ENCODE peak calls at places on chromosomes 5 and 9, in six cellular contexts. One of them, this sample, is unnamed.

GRCh38 chr5:132498152-132498551 is 7.6 kb upstream of the IRF1 start:
- DNase-seq in IMR-90: peak
- DNase-seq in K562: no peak
- DNase-seq in SK-N-SH: peak
- DNase-seq in GM12878: no peak
- DNase-seq in A549: peak
- DNase-seq in this sample: no peak

GRCh38 chr9:92378825-92379535 is 25.4 kb downstream of the OGN start:
- DNase-seq in IMR-90: peak
- DNase-seq in K562: no peak
- DNase-seq in SK-N-SH: no peak
- DNase-seq in GM12878: no peak
- DNase-seq in A549: no peak
- DNase-seq in this sample: no peak

GRCh38 chr9:121380941-121381340 is 10.9 kb upstream of the STOM start:
- DNase-seq in IMR-90: no peak
- DNase-seq in K562: no peak
- DNase-seq in SK-N-SH: no peak
- DNase-seq in GM12878: no peak
- DNase-seq in A549: no peak
- DNase-seq in this sample: peak

GRCh38 chr5:11903614-11904269 is 504 bp downstream of the CTNND2 start:
- DNase-seq in IMR-90: no peak
- DNase-seq in K562: no peak
- DNase-seq in SK-N-SH: peak
- DNase-seq in GM12878: no peak
- DNase-seq in A549: peak
- DNase-seq in this sample: no peak

GRCh38 chr5:95763941-95764340 is 32.8 kb downstream of the RHOBTB3 start:
- DNase-seq in IMR-90: no peak
- DNase-seq in K562: no peak
- DNase-seq in SK-N-SH: no peak
- DNase-seq in GM12878: no peak
- DNase-seq in A549: no peak
- DNase-seq in this sample: no peak

GRCh38 chr5:169763437-169764301 is 126.6 kb downstream of the DOCK2 start:
- DNase-seq in IMR-90: peak
- DNase-seq in K562: no peak
- DNase-seq in SK-N-SH: peak
- DNase-seq in GM12878: peak
- DNase-seq in A549: no peak
- DNase-seq in this sample: no peak

GRCh38 chr9:127714020-127714835 is 1.2 kb downstream of the PTRH1 start:
- DNase-seq in IMR-90: no peak
- DNase-seq in K562: no peak
- DNase-seq in SK-N-SH: no peak
- DNase-seq in GM12878: no peak
- DNase-seq in A549: no peak
- DNase-seq in this sample: no peak

GRCh38 chr5:9494321-9494720 is 51.6 kb downstream of the SEMA5A start:
- DNase-seq in IMR-90: no peak
- DNase-seq in K562: no peak
- DNase-seq in SK-N-SH: peak
- DNase-seq in GM12878: no peak
- DNase-seq in A549: no peak
- DNase-seq in this sample: no peak

GRCh38 chr5:40689442-40689841 is 9.7 kb downstream of the PTGER4 start:
- DNase-seq in IMR-90: peak
- DNase-seq in K562: peak
- DNase-seq in SK-N-SH: no peak
- DNase-seq in GM12878: peak
- DNase-seq in A549: peak
- DNase-seq in this sample: peak

GRCh38 chr5:18534119-18534518 is 899.9 kb downstream of the TAF11L14 start:
- DNase-seq in IMR-90: no peak
- DNase-seq in K562: no peak
- DNase-seq in SK-N-SH: no peak
- DNase-seq in GM12878: no peak
- DNase-seq in A549: no peak
- DNase-seq in this sample: no peak

GRCh38 chr5:141326088-141326854 is 4.0 kb upstream of the PCDHGA1 start:
- DNase-seq in IMR-90: peak
- DNase-seq in K562: peak
- DNase-seq in SK-N-SH: peak
- DNase-seq in GM12878: no peak
- DNase-seq in A549: no peak
- DNase-seq in this sample: peak

GRCh38 chr5:134273642-134274361 is 47.9 kb upstream of the PPP2CA start:
- DNase-seq in IMR-90: no peak
- DNase-seq in K562: no peak
- DNase-seq in SK-N-SH: no peak
- DNase-seq in GM12878: no peak
- DNase-seq in A549: no peak
- DNase-seq in this sample: no peak

GRCh38 chr5:96144289-96144688 is 182.6 kb upstream of the ELL2 start:
- DNase-seq in IMR-90: no peak
- DNase-seq in K562: no peak
- DNase-seq in SK-N-SH: no peak
- DNase-seq in GM12878: no peak
- DNase-seq in A549: no peak
- DNase-seq in this sample: no peak

GRCh38 chr5:124963236-124963929 is 216.9 kb upstream of the ZNF608 start:
- DNase-seq in IMR-90: peak
- DNase-seq in K562: no peak
- DNase-seq in SK-N-SH: no peak
- DNase-seq in GM12878: no peak
- DNase-seq in A549: no peak
- DNase-seq in this sample: peak

DNA sequence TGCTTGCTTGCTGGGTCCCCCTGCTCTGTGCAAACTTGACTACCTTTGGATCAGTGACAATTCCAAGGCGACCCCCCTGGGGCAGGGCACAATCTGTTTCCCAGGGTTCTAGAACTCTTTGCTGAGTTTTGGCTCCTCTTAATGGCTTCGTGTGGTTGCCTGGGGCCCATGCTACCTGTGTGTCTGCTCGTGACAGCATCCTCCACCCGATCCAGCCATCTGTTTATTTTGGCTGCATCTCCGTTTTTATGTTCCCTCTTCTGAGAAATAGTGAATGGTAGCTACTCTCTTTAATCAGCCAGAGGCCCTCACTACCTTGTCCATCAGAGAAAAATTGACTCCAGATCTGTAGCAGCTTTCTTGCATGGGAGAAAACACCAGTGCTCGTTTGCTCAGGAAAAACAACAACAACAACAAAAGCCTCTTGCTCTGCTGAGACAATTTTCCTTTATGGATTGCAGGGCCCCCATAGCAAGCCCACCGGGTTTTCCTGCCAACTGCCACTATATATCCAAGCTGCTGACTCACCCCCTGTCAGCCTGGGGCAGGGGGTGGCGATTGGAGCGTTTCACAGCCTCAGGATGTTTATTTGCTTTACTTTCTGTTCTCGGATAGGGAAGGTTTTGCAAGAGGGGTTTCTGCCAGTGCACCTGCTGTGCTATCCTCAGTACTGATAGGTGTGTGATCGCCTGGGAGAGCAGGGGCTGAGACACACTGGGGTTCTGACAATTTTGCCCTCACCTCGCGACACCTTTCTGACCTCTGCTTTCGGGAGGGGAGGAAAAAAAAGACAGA is 607.8 kb downstream of the BNC2 start:
- DNase-seq in IMR-90: peak
- DNase-seq in K562: no peak
- DNase-seq in SK-N-SH: no peak
- DNase-seq in GM12878: no peak
- DNase-seq in A549: no peak
- DNase-seq in this sample: no peak
- TF ChIP-seq SMC3 in IMR-90: no peak
- TF ChIP-seq SMC3 in K562: no peak
- TF ChIP-seq SMC3 in SK-N-SH: no peak
- TF ChIP-seq SMC3 in GM12878: no peak
- TF ChIP-seq SMC3 in A549: no peak
- TF ChIP-seq SMC3 in this sample: no peak

DNA sequence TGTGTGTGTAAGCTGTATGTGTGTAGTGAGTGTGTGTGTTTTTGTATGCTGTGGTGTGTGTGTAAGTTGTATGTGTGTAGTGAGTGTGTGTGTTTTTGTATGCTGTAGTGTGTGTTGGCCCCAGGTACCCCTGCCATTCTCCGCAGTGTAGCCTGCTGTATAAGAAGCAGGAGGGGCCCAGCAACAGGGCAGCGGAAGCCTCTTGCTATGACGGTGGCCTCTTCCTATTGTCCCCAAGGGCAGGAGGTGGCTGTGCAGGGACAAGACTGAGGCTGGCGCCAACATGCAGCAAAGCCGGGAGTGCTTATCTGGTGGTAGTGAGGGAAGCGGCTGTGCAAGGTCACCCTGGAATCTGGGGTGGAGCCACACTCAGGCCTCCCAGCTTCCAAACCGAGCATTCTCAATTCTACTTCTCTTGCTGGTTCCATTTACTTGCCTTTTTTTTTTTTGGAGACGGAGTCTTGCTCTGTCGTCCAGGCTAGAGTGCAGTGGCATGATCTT is 5.1 kb downstream of the SPAAR start:
- DNase-seq in IMR-90: peak
- DNase-seq in K562: peak
- DNase-seq in SK-N-SH: peak
- DNase-seq in GM12878: no peak
- DNase-seq in A549: peak
- DNase-seq in this sample: peak
- TF ChIP-seq SMC3 in IMR-90: no peak
- TF ChIP-seq SMC3 in K562: no peak
- TF ChIP-seq SMC3 in SK-N-SH: no peak
- TF ChIP-seq SMC3 in GM12878: no peak
- TF ChIP-seq SMC3 in A549: no peak
- TF ChIP-seq SMC3 in this sample: no peak

DNA sequence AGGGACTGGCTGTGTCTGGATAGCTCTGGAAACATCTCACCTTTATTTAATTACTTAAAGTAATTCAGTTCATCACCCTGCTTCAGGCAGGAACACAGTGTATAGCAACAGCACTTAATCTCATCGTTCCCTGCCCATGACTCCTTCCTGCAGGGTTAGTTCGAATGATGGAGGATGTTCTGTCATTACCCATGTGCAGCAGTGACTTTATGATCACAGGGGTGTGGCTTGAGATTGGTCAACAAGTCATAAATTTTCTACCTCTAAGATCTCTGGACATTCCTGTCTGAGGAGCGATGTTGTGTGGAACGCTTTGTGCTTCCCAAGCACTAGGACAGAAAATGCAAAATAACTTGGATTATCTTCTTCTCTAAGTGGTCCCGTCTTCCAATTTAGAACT is 37.2 kb upstream of the PRUNE2 start:
- DNase-seq in IMR-90: no peak
- DNase-seq in K562: no peak
- DNase-seq in SK-N-SH: no peak
- DNase-seq in GM12878: no peak
- DNase-seq in A549: no peak
- DNase-seq in this sample: no peak
- TF ChIP-seq SMC3 in IMR-90: no peak
- TF ChIP-seq SMC3 in K562: no peak
- TF ChIP-seq SMC3 in SK-N-SH: no peak
- TF ChIP-seq SMC3 in GM12878: no peak
- TF ChIP-seq SMC3 in A549: no peak
- TF ChIP-seq SMC3 in this sample: no peak

GRCh38 chr5:3302228-3302627 is 293.4 kb upstream of the IRX1 start:
- DNase-seq in IMR-90: no peak
- DNase-seq in K562: no peak
- DNase-seq in SK-N-SH: no peak
- DNase-seq in GM12878: no peak
- DNase-seq in A549: no peak
- DNase-seq in this sample: no peak
- TF ChIP-seq SMC3 in IMR-90: no peak
- TF ChIP-seq SMC3 in K562: no peak
- TF ChIP-seq SMC3 in SK-N-SH: no peak
- TF ChIP-seq SMC3 in GM12878: no peak
- TF ChIP-seq SMC3 in A549: no peak
- TF ChIP-seq SMC3 in this sample: no peak

GRCh38 chr9:136086213-136086881 is 8.7 kb downstream of the NACC2 start:
- DNase-seq in IMR-90: no peak
- DNase-seq in K562: no peak
- DNase-seq in SK-N-SH: peak
- DNase-seq in GM12878: no peak
- DNase-seq in A549: no peak
- DNase-seq in this sample: no peak
- TF ChIP-seq SMC3 in IMR-90: no peak
- TF ChIP-seq SMC3 in K562: no peak
- TF ChIP-seq SMC3 in SK-N-SH: no peak
- TF ChIP-seq SMC3 in GM12878: no peak
- TF ChIP-seq SMC3 in A549: no peak
- TF ChIP-seq SMC3 in this sample: no peak

GRCh38 chr5:160312139-160312959 is at the start of gene CCNJL:
- DNase-seq in IMR-90: peak
- DNase-seq in K562: peak
- DNase-seq in SK-N-SH: peak
- DNase-seq in GM12878: no peak
- DNase-seq in A549: peak
- DNase-seq in this sample: peak
- TF ChIP-seq SMC3 in IMR-90: no peak
- TF ChIP-seq SMC3 in K562: no peak
- TF ChIP-seq SMC3 in SK-N-SH: no peak
- TF ChIP-seq SMC3 in GM12878: no peak
- TF ChIP-seq SMC3 in A549: no peak
- TF ChIP-seq SMC3 in this sample: no peak